ENCODE peak calls at places on chromosome 1, in seven cellular contexts. L is CD4-positive, alpha-beta T cell; T is T follicular helper cell; F is GM04504; D is amygdala; B is uterus; K is foreskin melanocyte. P is an unnamed sample.
A peak's percentile ranks its signal among the peaks of the same experiment; 100 is the strongest.

GRCh38 chr1:107786214-107786842 is 178.7 kb downstream of the VAV3 start:
- DNase-seq in K (no peak), F (no peak), D (no peak), T (no peak), L (no peak), B (no peak), P (no peak)

GRCh38 chr1:241240084-241240483 is 116.9 kb downstream of the RGS7 start:
- DNase-seq in D (no peak), F (no peak), K (no peak), B (no peak), L (no peak), T (no peak), P (no peak)

GRCh38 chr1:15849775-15850449 is 2.4 kb downstream of the SPEN start:
- DNase-seq in T (no peak), L (no peak), D (peak; percentile 42), B (peak; percentile 31), K (peak; percentile 37), F (no peak), P (peak; percentile 89)

GRCh38 chr1:234601217-234602017 is 8.6 kb downstream of the IRF2BP2 start:
- DNase-seq in T (peak; percentile 25), L (no peak), K (no peak), B (no peak), D (no peak), F (no peak), P (no peak)

GRCh38 chr1:205700865-205701401 is 20.6 kb upstream of the SLC45A3 start:
- DNase-seq in B (no peak), D (peak; percentile 22), F (no peak), T (no peak), L (no peak), K (no peak), P (peak; percentile 72)

GRCh38 chr1:29324771-29325351 is 88.5 kb downstream of the PTPRU start:
- DNase-seq in K (no peak), F (no peak), D (no peak), B (no peak), T (no peak), L (no peak), P (peak; percentile 99)

GRCh38 chr1:185864889-185865288 is 130.7 kb downstream of the HMCN1 start:
- DNase-seq in L (no peak), T (no peak), B (no peak), K (peak; percentile 40), D (no peak), F (peak; percentile 53), P (no peak)

GRCh38 chr1:247448107-247448778 is 9.7 kb downstream of the OR2B11 start:
- DNase-seq in T (no peak), F (peak; percentile 4), B (peak; percentile 54), D (no peak), L (peak; percentile 11), K (peak; percentile 43), P (peak; percentile 56)

GRCh38 chr1:17675681-17676243 is 79.4 kb upstream of the ACTL8 start:
- DNase-seq in F (no peak), B (no peak), D (no peak), T (no peak), K (no peak), L (no peak), P (no peak)

GRCh38 chr1:9858293-9859035 is 34.7 kb upstream of the CLSTN1 start:
- DNase-seq in B (no peak), F (no peak), L (no peak), K (no peak), D (no peak), T (no peak), P (no peak)

GRCh38 chr1:111204211-111204883 is 3.9 kb upstream of the DENND2D start:
- DNase-seq in T (peak; percentile 43), K (no peak), B (no peak), L (peak; percentile 64), F (no peak), D (no peak), P (no peak)

GRCh38 chr1:68329096-68329835 is 96.9 kb upstream of the WLS start:
- DNase-seq in T (no peak), F (no peak), L (no peak), B (no peak), D (no peak), K (peak; percentile 72), P (no peak)

GRCh38 chr1:7403265-7404045 is 367.6 kb upstream of the VAMP3 start:
- DNase-seq in B (no peak), F (no peak), K (no peak), L (no peak), T (no peak), D (no peak), P (no peak)

GRCh38 chr1:192628406-192629057 is 7.4 kb upstream of the RGS13 start:
- DNase-seq in K (no peak), D (no peak), F (no peak), T (no peak), L (no peak), B (no peak), P (no peak)

GRCh38 chr1:53183277-53183990 is 13.2 kb upstream of the CPT2 start:
- DNase-seq in D (no peak), F (no peak), K (no peak), B (peak; percentile 73), T (no peak), L (no peak), P (no peak)

GRCh38 chr1:37410815-37411214 is 63.6 kb upstream of the ZC3H12A start:
- DNase-seq in K (no peak), D (no peak), F (no peak), T (no peak), L (no peak), B (no peak), P (peak; percentile 86)

GRCh38 chr1:43327549-43328292 is 9.9 kb upstream of the MPL start:
- DNase-seq in T (no peak), L (no peak), K (no peak), F (peak; percentile 24), B (no peak), D (no peak), P (no peak)

GRCh38 chr1:159562680-159563079 is 24.9 kb upstream of the APCS start:
- DNase-seq in L (no peak), D (no peak), K (no peak), T (no peak), F (no peak), B (no peak), P (no peak)

GRCh38 chr1:192477630-192478029 is 97.9 kb upstream of the RGS1 start:
- DNase-seq in B (no peak), L (no peak), F (peak; percentile 24), K (no peak), D (no peak), T (no peak), P (no peak)

GRCh38 chr1:110686188-110686587 is 11.4 kb upstream of the KCNA3 start:
- DNase-seq in T (peak; percentile 6), K (no peak), L (peak; percentile 31), F (no peak), D (no peak), B (no peak), P (no peak)

GRCh38 chr1:31335007-31335406 is 37.9 kb downstream of the FABP3 start:
- DNase-seq in F (peak; percentile 23), T (no peak), K (peak; percentile 30), B (no peak), D (no peak), L (no peak), P (peak; percentile 36)

GRCh38 chr1:62437273-62437945 is 560 bp downstream of the USP1 start:
- DNase-seq in T (peak; percentile 34), F (no peak), B (no peak), L (peak; percentile 24), K (no peak), D (no peak), P (peak; percentile 61)

GRCh38 chr1:202113690-202114300 is 8.9 kb upstream of the GPR37L1 start:
- DNase-seq in F (no peak), L (no peak), K (no peak), T (no peak), D (no peak), B (no peak), P (no peak)

GRCh38 chr1:229714964-229715603 is 89.0 kb downstream of the URB2 start:
- DNase-seq in D (no peak), B (no peak), L (peak; percentile 10), T (peak; percentile 25), F (peak; percentile 7), K (peak; percentile 9), P (peak; percentile 16)